ENCODE peak calls at places on chromosomes 5 and 9, in ten cellular contexts. Y is cardiac fibroblast, F is psoas muscle, P is spleen, Z is NB4, T is brain microvascular endothelial cell, R is cardiac muscle cell, M is A549, X is GM23338, A is retinal pigment epithelial cell. K is an unnamed sample.

GRCh38 chr5:83572271-83572670 is 100.7 kb downstream of the VCAN start:
- DNase-seq in Z (no peak), X (no peak), M (no peak), T (no peak), R (no peak), F (no peak), Y (no peak), P (no peak), A (no peak), K (no peak)

GRCh38 chr5:169272111-169272510 is 28.8 kb downstream of the SLIT3 start:
- DNase-seq in M (no peak), Z (no peak), A (no peak), X (no peak), F (no peak), Y (no peak), T (no peak), R (no peak), P (no peak), K (no peak)

GRCh38 chr9:128787583-128788156 is 617 bp downstream of the TBC1D13 start:
- DNase-seq in A (no peak), M (peak), R (peak), T (no peak), P (no peak), F (no peak), X (peak), Z (peak), Y (peak), K (peak)

GRCh38 chr9:119811030-119811429 is 441.8 kb upstream of the BRINP1 start:
- DNase-seq in Y (no peak), M (peak), T (no peak), F (no peak), P (no peak), Z (no peak), R (no peak), X (no peak), A (no peak), K (no peak)

GRCh38 chr5:177098772-177099152 is 12.0 kb downstream of the FGFR4 start:
- DNase-seq in T (no peak), Z (no peak), X (no peak), A (no peak), R (no peak), P (no peak), Y (no peak), M (no peak), F (no peak), K (no peak)

GRCh38 chr5:7053125-7053524 is 339.9 kb downstream of the TENT4A start:
- DNase-seq in R (no peak), M (no peak), Y (no peak), A (no peak), T (no peak), P (no peak), F (no peak), Z (no peak), X (no peak), K (no peak)

GRCh38 chr5:93010626-93011025 is 570.4 kb downstream of the NR2F1-AS1 start:
- DNase-seq in M (no peak), Z (no peak), F (no peak), Y (no peak), A (no peak), R (no peak), X (no peak), T (no peak), P (no peak), K (no peak)

GRCh38 chr5:90475436-90475980 is 844 bp downstream of the POLR3G start:
- DNase-seq in F (no peak), M (no peak), X (peak), Y (no peak), R (no peak), T (no peak), A (no peak), P (no peak), Z (no peak), K (no peak)

GRCh38 chr5:127313847-127314473 is 23.4 kb downstream of the MEGF10 start:
- DNase-seq in Z (peak), F (peak), R (peak), X (peak), T (peak), P (peak), M (peak), A (no peak), Y (peak), K (peak)

GRCh38 chr5:105581988-105582690 is 2019.5 kb upstream of the NUDT12 start:
- DNase-seq in T (no peak), P (no peak), X (no peak), M (no peak), A (no peak), Y (no peak), Z (no peak), R (no peak), F (no peak), K (no peak)

GRCh38 chr9:18489861-18490260 is 15.9 kb downstream of the ADAMTSL1 start:
- DNase-seq in Y (peak), F (no peak), T (peak), R (no peak), M (no peak), X (no peak), A (no peak), Z (no peak), P (no peak), K (peak)

GRCh38 chr5:53323943-53324642 is 156.3 kb upstream of the FST start:
- DNase-seq in T (no peak), X (no peak), Y (no peak), R (no peak), P (no peak), M (no peak), A (no peak), F (no peak), Z (no peak), K (peak)

GRCh38 chr5:40223884-40224402 is 455.8 kb upstream of the PTGER4 start:
- DNase-seq in M (no peak), A (peak), P (no peak), X (no peak), T (peak), Z (peak), Y (peak), R (no peak), F (no peak), K (peak)

GRCh38 chr9:77475641-77476473 is 172.3 kb downstream of the GNA14 start:
- DNase-seq in M (no peak), F (no peak), P (no peak), Z (no peak), R (no peak), A (no peak), X (peak), T (peak), Y (peak), K (peak)

GRCh38 chr9:21316860-21317259 is 11.7 kb upstream of the IFNA5 start:
- DNase-seq in Z (peak), T (no peak), P (peak), X (peak), Y (peak), A (no peak), F (no peak), R (no peak), M (no peak), K (no peak)

GRCh38 chr9:81801190-81801589 is 111.8 kb upstream of the TLE1 start:
- DNase-seq in A (no peak), R (no peak), P (no peak), X (no peak), Z (no peak), F (no peak), T (peak), M (no peak), Y (no peak), K (peak)

GRCh38 chr5:55675119-55675518 is 37.0 kb downstream of the SLC38A9 start:
- DNase-seq in P (no peak), Y (peak), F (no peak), M (no peak), R (no peak), T (no peak), X (no peak), A (no peak), Z (no peak), K (no peak)

GRCh38 chr9:32378993-32379729 is 5.3 kb upstream of the ACO1 start:
- DNase-seq in R (peak), T (peak), F (no peak), A (no peak), Z (peak), Y (peak), X (peak), M (peak), P (no peak), K (peak)
- H3K4me3 ChIP-seq in R (no peak), T (no peak), F (no peak), A (no peak), Z (no peak), Y (no peak), X (no peak), M (no peak), P (no peak), K (no peak)

DNA sequence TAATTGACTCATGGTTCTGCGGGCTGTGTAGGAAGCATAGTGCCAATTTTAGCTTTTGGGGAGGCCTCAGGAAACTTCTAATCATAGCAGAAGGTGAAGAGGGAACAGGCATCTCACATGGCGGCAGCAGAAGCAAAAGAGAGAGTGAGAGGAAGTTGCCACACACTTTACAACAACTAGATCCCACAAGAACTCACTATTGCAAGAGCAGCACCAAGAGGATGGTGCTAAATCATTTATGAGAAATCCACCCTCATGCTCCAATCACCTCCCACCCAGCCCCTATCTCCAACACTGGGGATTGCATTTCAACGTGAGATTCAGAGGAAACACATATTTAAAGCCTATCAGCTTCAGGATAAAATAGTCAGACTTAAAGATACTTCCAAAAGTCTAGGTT is 36.1 kb upstream of the LPAR1 start:
- DNase-seq in Y (no peak), A (no peak), F (no peak), Z (peak), R (no peak), T (no peak), M (no peak), P (no peak), X (peak), K (no peak)
- TF ChIP-seq CTCF in Y (no peak), A (no peak), F (no peak), Z (no peak), R (no peak), T (peak), M (no peak), P (no peak), X (peak), K (no peak)

DNA sequence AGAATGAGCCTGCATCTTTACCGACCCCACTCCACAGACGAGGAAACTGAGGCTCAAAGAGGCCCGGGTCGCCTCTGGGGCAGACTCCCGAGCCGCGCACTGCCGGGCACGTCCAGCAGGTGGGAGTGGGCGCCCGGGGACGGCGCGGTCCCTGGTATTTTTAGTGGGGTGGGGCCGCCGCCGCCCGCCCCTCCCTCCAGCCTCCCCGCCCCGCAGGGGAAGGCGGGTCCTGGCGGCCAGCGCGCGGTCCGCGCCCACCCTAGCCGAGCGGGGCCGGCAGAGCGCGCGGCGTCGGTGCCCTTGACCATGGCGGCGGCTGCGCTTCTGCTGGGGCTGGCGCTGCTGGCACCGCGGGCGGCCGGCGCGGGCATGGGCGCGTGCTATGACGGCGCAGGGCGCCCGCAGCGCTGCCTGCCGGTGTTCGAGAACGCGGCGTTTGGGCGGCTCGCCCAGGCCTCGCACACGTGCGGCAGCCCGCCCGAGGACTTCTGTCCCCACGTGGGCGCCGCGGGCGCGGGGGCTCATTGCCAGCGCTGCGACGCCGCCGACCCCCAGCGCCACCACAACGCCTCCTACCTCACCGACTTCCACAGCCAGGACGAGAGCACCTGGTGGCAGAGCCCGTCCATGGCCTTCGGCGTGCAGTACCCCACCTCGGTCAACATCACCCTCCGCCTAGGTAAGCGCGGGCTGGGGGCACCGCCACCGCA is at the start of gene LAMC3:
- DNase-seq in F (peak), Z (no peak), T (no peak), M (peak), P (no peak), R (peak), Y (peak), A (no peak), X (peak), K (no peak)
- H3K4me3 ChIP-seq in F (peak), Z (no peak), T (no peak), M (peak), P (peak), R (peak), Y (no peak), A (no peak), X (peak), K (no peak)

DNA sequence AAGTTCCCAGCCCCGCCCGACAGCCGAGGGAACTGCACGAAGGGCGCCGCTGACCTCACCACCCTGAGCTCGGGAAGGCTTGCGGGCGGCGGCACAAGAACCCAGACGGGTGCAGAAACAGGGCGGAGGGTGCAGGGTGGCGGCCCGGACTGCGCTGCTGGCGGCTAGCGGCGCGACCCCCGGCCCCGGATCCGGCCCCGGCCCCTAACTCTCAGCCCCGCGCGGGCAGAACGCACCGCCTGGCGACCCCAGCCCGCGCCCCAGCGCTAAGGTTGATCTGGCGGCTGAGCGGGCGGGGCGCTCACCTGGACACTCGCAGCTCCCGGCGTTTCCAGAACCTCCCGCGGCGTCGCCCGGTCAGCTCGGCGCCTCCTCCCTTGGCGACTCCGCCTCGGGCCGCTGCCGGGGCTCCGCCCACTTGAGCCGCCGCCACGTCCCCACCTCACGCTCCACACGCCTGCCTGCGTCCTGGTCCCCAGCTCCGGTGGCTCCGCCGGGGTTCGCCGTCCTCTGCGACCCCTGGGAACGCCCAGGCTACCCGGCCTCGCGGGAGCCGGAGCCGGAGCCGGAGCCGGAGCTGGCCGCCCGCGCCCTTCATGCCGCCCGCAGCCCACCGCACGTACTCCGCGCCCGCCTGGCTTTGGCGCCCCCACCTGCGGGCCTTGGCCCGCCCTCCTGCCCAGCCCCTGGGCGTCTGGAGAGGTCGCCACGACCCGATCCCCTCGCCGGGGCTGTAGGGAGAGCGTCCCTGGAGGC is at the start of gene P4HA2:
- DNase-seq in A (no peak), M (peak), T (peak), F (peak), Z (peak), X (peak), Y (peak), R (peak), P (peak), K (peak)
- TF ChIP-seq CTCF in A (no peak), M (no peak), T (peak), F (peak), Z (no peak), X (peak), Y (peak), R (no peak), P (no peak), K (no peak)

GRCh38 chr5:163440954-163441353 is 3.6 kb downstream of the CCNG1 start:
- DNase-seq in F (no peak), Y (no peak), A (no peak), R (no peak), T (no peak), X (no peak), P (no peak), Z (no peak), M (no peak), K (no peak)
- H3K4me3 ChIP-seq in F (peak), Y (no peak), A (no peak), R (no peak), T (no peak), X (peak), P (no peak), Z (no peak), M (no peak), K (no peak)

DNA sequence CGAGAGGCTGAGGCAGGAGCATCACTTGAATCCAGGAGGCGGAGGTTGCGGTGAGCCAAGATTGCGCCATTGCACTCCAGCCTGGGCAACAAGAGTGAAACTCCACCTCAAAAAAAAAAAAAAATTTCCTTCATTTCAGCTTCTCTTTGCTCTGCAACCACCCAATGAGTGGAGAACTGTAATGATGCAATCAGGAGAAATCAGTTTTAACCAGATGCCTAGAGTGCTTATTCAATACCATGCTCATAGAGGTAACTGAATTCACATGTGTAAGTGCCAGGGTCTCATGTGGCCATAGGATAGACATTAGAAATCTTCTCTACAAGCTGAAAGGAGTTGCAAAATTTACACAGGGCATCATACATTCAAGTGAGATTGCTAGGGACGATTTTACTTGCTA is 70.6 kb downstream of the HMHB1 start:
- DNase-seq in Y (no peak), T (no peak), M (no peak), R (no peak), A (no peak), Z (no peak), F (no peak), P (no peak), X (no peak), K (no peak)
- TF ChIP-seq CTCF in Y (no peak), T (no peak), M (no peak), R (no peak), A (no peak), Z (no peak), F (no peak), P (no peak), X (no peak), K (no peak)

GRCh38 chr9:27276182-27277030 is 20.5 kb downstream of the EQTN start:
- DNase-seq in P (no peak), R (peak), Y (peak), X (peak), T (peak), F (no peak), Z (peak), A (peak), M (peak), K (peak)
- H3K4me3 ChIP-seq in P (no peak), R (no peak), Y (peak), X (no peak), T (peak), F (peak), Z (no peak), A (no peak), M (peak), K (no peak)

K was measured in foreskin fibroblast.